ENCODE peak calls at places on chromosomes 11 and 22, in seven cellular contexts. One of them, this sample, is unnamed.

GRCh38 chr11:36385121-36385530 is 89.0 kb downstream of the PRR5L start:
- DNase-seq in fibroblast of pulmonary artery: peak
- DNase-seq in AG09309: no peak
- DNase-seq in WTC11: no peak
- DNase-seq in transverse colon: no peak
- DNase-seq in adrenal gland: no peak
- DNase-seq in HL-60: no peak
- DNase-seq in this sample: no peak

GRCh38 chr11:124793466-124794278 is 6.5 kb downstream of the MSANTD2 start:
- DNase-seq in fibroblast of pulmonary artery: peak
- DNase-seq in AG09309: no peak
- DNase-seq in WTC11: peak
- DNase-seq in transverse colon: peak
- DNase-seq in adrenal gland: peak
- DNase-seq in HL-60: peak
- DNase-seq in this sample: no peak

GRCh38 chr11:78040691-78041379 is 17.8 kb upstream of the KCTD14 start:
- DNase-seq in fibroblast of pulmonary artery: no peak
- DNase-seq in AG09309: no peak
- DNase-seq in WTC11: no peak
- DNase-seq in transverse colon: no peak
- DNase-seq in adrenal gland: no peak
- DNase-seq in HL-60: no peak
- DNase-seq in this sample: no peak

GRCh38 chr11:73009972-73010371 is 132.1 kb downstream of the FCHSD2 start:
- DNase-seq in fibroblast of pulmonary artery: no peak
- DNase-seq in AG09309: no peak
- DNase-seq in WTC11: no peak
- DNase-seq in transverse colon: no peak
- DNase-seq in adrenal gland: no peak
- DNase-seq in HL-60: no peak
- DNase-seq in this sample: no peak

GRCh38 chr11:134126197-134126822 is 57.4 kb downstream of the JAM3 start:
- DNase-seq in fibroblast of pulmonary artery: peak
- DNase-seq in AG09309: peak
- DNase-seq in WTC11: no peak
- DNase-seq in transverse colon: no peak
- DNase-seq in adrenal gland: peak
- DNase-seq in HL-60: no peak
- DNase-seq in this sample: peak

GRCh38 chr11:68355471-68355870 is 43.1 kb downstream of the LRP5 start:
- DNase-seq in fibroblast of pulmonary artery: no peak
- DNase-seq in AG09309: no peak
- DNase-seq in WTC11: no peak
- DNase-seq in transverse colon: no peak
- DNase-seq in adrenal gland: no peak
- DNase-seq in HL-60: no peak
- DNase-seq in this sample: no peak

GRCh38 chr11:112352907-112353306 is 92.2 kb upstream of the PLET1 start:
- DNase-seq in fibroblast of pulmonary artery: no peak
- DNase-seq in AG09309: no peak
- DNase-seq in WTC11: no peak
- DNase-seq in transverse colon: no peak
- DNase-seq in adrenal gland: no peak
- DNase-seq in HL-60: no peak
- DNase-seq in this sample: no peak

GRCh38 chr11:104917259-104918112 is 19.2 kb upstream of the CASP12 start:
- DNase-seq in fibroblast of pulmonary artery: no peak
- DNase-seq in AG09309: no peak
- DNase-seq in WTC11: no peak
- DNase-seq in transverse colon: no peak
- DNase-seq in adrenal gland: no peak
- DNase-seq in HL-60: no peak
- DNase-seq in this sample: no peak

GRCh38 chr11:116641561-116642045 is 131.2 kb downstream of the BUD13 start:
- DNase-seq in fibroblast of pulmonary artery: peak
- DNase-seq in AG09309: no peak
- DNase-seq in WTC11: peak
- DNase-seq in transverse colon: peak
- DNase-seq in adrenal gland: peak
- DNase-seq in HL-60: no peak
- DNase-seq in this sample: no peak

GRCh38 chr22:41074941-41075710 is 17.3 kb upstream of the EP300 start:
- DNase-seq in fibroblast of pulmonary artery: no peak
- DNase-seq in AG09309: no peak
- DNase-seq in WTC11: no peak
- DNase-seq in transverse colon: no peak
- DNase-seq in adrenal gland: no peak
- DNase-seq in HL-60: no peak
- DNase-seq in this sample: no peak

GRCh38 chr11:132318421-132319157 is 948.2 kb downstream of the NTM start:
- DNase-seq in fibroblast of pulmonary artery: peak
- DNase-seq in AG09309: peak
- DNase-seq in WTC11: no peak
- DNase-seq in transverse colon: no peak
- DNase-seq in adrenal gland: no peak
- DNase-seq in HL-60: no peak
- DNase-seq in this sample: peak

GRCh38 chr22:38506118-38506962 is at the start of gene DDX17:
- DNase-seq in fibroblast of pulmonary artery: peak
- DNase-seq in AG09309: peak
- DNase-seq in WTC11: peak
- DNase-seq in transverse colon: peak
- DNase-seq in adrenal gland: peak
- DNase-seq in HL-60: peak
- DNase-seq in this sample: peak

GRCh38 chr11:35387341-35387982 is 31.9 kb downstream of the SLC1A2 start:
- DNase-seq in fibroblast of pulmonary artery: peak
- DNase-seq in AG09309: no peak
- DNase-seq in WTC11: no peak
- DNase-seq in transverse colon: no peak
- DNase-seq in adrenal gland: no peak
- DNase-seq in HL-60: no peak
- DNase-seq in this sample: no peak

GRCh38 chr11:27485930-27486773 is 13.6 kb upstream of the LGR4 start:
- DNase-seq in fibroblast of pulmonary artery: peak
- DNase-seq in AG09309: no peak
- DNase-seq in WTC11: no peak
- DNase-seq in transverse colon: no peak
- DNase-seq in adrenal gland: peak
- DNase-seq in HL-60: no peak
- DNase-seq in this sample: no peak

GRCh38 chr11:71112454-71112853 is 139.9 kb downstream of the SHANK2 start:
- DNase-seq in fibroblast of pulmonary artery: no peak
- DNase-seq in AG09309: no peak
- DNase-seq in WTC11: no peak
- DNase-seq in transverse colon: no peak
- DNase-seq in adrenal gland: no peak
- DNase-seq in HL-60: no peak
- DNase-seq in this sample: no peak

GRCh38 chr11:107017433-107018227 is 646 bp downstream of the GUCY1A2 start:
- DNase-seq in fibroblast of pulmonary artery: peak
- DNase-seq in AG09309: no peak
- DNase-seq in WTC11: peak
- DNase-seq in transverse colon: no peak
- DNase-seq in adrenal gland: peak
- DNase-seq in HL-60: no peak
- DNase-seq in this sample: no peak

GRCh38 chr11:17574799-17575144 is 27.7 kb downstream of the OTOG start:
- DNase-seq in fibroblast of pulmonary artery: no peak
- DNase-seq in AG09309: no peak
- DNase-seq in WTC11: no peak
- DNase-seq in transverse colon: no peak
- DNase-seq in adrenal gland: no peak
- DNase-seq in HL-60: no peak
- DNase-seq in this sample: no peak

GRCh38 chr22:27718186-27719032 is 83.1 kb downstream of the MN1 start:
- DNase-seq in fibroblast of pulmonary artery: peak
- DNase-seq in AG09309: peak
- DNase-seq in WTC11: no peak
- DNase-seq in transverse colon: peak
- DNase-seq in adrenal gland: peak
- DNase-seq in HL-60: no peak
- DNase-seq in this sample: peak

GRCh38 chr22:17884084-17884483 is 109.8 kb upstream of the BID start:
- DNase-seq in fibroblast of pulmonary artery: no peak
- DNase-seq in AG09309: no peak
- DNase-seq in WTC11: no peak
- DNase-seq in transverse colon: no peak
- DNase-seq in adrenal gland: no peak
- DNase-seq in HL-60: no peak
- DNase-seq in this sample: no peak

GRCh38 chr11:87368876-87369480 is 331.2 kb downstream of the TMEM135 start:
- DNase-seq in fibroblast of pulmonary artery: no peak
- DNase-seq in AG09309: no peak
- DNase-seq in WTC11: no peak
- DNase-seq in transverse colon: no peak
- DNase-seq in adrenal gland: no peak
- DNase-seq in HL-60: no peak
- DNase-seq in this sample: no peak

GRCh38 chr11:2310073-2310785 is 8.4 kb downstream of the TSPAN32 start:
- DNase-seq in fibroblast of pulmonary artery: no peak
- DNase-seq in AG09309: no peak
- DNase-seq in WTC11: no peak
- DNase-seq in transverse colon: no peak
- DNase-seq in adrenal gland: no peak
- DNase-seq in HL-60: no peak
- DNase-seq in this sample: no peak

GRCh38 chr11:69121021-69121420 is 34.7 kb upstream of the SMIM38 start:
- DNase-seq in fibroblast of pulmonary artery: no peak
- DNase-seq in AG09309: no peak
- DNase-seq in WTC11: no peak
- DNase-seq in transverse colon: no peak
- DNase-seq in adrenal gland: no peak
- DNase-seq in HL-60: no peak
- DNase-seq in this sample: no peak

GRCh38 chr11:76236092-76237026 is 30.1 kb upstream of the WNT11 start:
- DNase-seq in fibroblast of pulmonary artery: peak
- DNase-seq in AG09309: no peak
- DNase-seq in WTC11: peak
- DNase-seq in transverse colon: peak
- DNase-seq in adrenal gland: peak
- DNase-seq in HL-60: no peak
- DNase-seq in this sample: no peak

GRCh38 chr11:120197254-120197891 is 13.5 kb upstream of the OAF start:
- DNase-seq in fibroblast of pulmonary artery: no peak
- DNase-seq in AG09309: no peak
- DNase-seq in WTC11: no peak
- DNase-seq in transverse colon: peak
- DNase-seq in adrenal gland: no peak
- DNase-seq in HL-60: no peak
- DNase-seq in this sample: no peak

GRCh38 chr11:118914178-118914918 is 11.4 kb downstream of the BCL9L start:
- DNase-seq in fibroblast of pulmonary artery: no peak
- DNase-seq in AG09309: no peak
- DNase-seq in WTC11: no peak
- DNase-seq in transverse colon: peak
- DNase-seq in adrenal gland: peak
- DNase-seq in HL-60: no peak
- DNase-seq in this sample: no peak

GRCh38 chr11:126491092-126491491 is 135.6 kb downstream of the ST3GAL4 start:
- DNase-seq in fibroblast of pulmonary artery: no peak
- DNase-seq in AG09309: no peak
- DNase-seq in WTC11: peak
- DNase-seq in transverse colon: no peak
- DNase-seq in adrenal gland: no peak
- DNase-seq in HL-60: no peak
- DNase-seq in this sample: no peak
- TF ChIP-seq CTCF in fibroblast of pulmonary artery: no peak
- TF ChIP-seq CTCF in AG09309: no peak
- TF ChIP-seq CTCF in WTC11: no peak
- TF ChIP-seq CTCF in transverse colon: no peak
- TF ChIP-seq CTCF in adrenal gland: no peak
- TF ChIP-seq CTCF in HL-60: no peak
- TF ChIP-seq CTCF in this sample: no peak

DNA sequence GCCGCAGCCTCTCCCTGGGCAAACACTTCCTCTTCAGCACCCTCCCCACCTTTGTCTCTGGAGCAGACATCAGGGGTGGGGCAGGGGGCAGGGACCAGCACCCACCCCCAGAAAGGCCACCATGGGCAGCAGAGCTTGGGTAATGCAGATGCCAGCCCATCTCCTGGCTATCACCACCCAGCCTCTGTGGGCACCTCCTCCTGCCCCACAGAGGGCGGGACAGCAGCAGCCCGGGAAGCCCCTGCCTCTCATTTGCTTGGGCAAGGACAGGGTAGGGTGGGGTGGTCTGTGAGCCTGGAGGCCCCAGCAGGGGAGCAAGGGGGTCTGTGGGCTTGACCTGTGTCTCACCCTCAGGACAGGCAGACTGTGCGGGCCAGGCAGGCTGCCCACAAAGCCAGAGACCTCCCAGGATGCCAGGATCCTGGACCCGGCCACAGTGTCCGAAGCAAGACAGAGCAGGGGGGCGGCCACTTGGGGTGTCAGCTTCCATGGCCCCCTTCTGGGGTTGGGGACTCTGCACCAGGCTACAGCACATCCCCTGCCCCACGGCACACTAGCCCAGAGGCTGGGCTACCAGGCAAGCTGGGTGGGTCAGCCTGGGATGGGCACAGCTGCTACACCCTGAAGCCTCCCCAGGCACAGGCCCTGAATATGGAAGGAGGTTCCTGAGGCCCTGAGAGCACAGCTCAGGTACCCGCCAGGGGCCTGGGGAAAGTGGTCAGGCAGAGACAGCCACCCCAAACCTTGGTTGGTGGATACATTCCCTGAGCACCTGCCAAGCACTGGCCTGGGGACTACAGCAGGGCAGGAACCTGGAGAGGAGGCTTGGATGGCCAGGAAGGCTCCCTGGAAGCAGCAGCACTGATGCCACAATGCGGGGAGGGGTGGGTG is 4.5 kb downstream of the RNH1 start:
- DNase-seq in fibroblast of pulmonary artery: no peak
- DNase-seq in AG09309: no peak
- DNase-seq in WTC11: no peak
- DNase-seq in transverse colon: no peak
- DNase-seq in adrenal gland: peak
- DNase-seq in HL-60: no peak
- DNase-seq in this sample: no peak
- TF ChIP-seq CTCF in fibroblast of pulmonary artery: no peak
- TF ChIP-seq CTCF in AG09309: no peak
- TF ChIP-seq CTCF in WTC11: no peak
- TF ChIP-seq CTCF in transverse colon: no peak
- TF ChIP-seq CTCF in adrenal gland: no peak
- TF ChIP-seq CTCF in HL-60: no peak
- TF ChIP-seq CTCF in this sample: no peak

GRCh38 chr11:57205046-57205671 is 23.4 kb downstream of the LRRC55 start:
- DNase-seq in fibroblast of pulmonary artery: peak
- DNase-seq in AG09309: peak
- DNase-seq in WTC11: no peak
- DNase-seq in transverse colon: no peak
- DNase-seq in adrenal gland: no peak
- DNase-seq in HL-60: no peak
- DNase-seq in this sample: no peak
- TF ChIP-seq CTCF in fibroblast of pulmonary artery: no peak
- TF ChIP-seq CTCF in AG09309: peak
- TF ChIP-seq CTCF in WTC11: no peak
- TF ChIP-seq CTCF in transverse colon: no peak
- TF ChIP-seq CTCF in adrenal gland: no peak
- TF ChIP-seq CTCF in HL-60: no peak
- TF ChIP-seq CTCF in this sample: peak

GRCh38 chr11:123018702-123019101 is 37.1 kb upstream of the BSX start:
- DNase-seq in fibroblast of pulmonary artery: no peak
- DNase-seq in AG09309: no peak
- DNase-seq in WTC11: no peak
- DNase-seq in transverse colon: no peak
- DNase-seq in adrenal gland: no peak
- DNase-seq in HL-60: no peak
- DNase-seq in this sample: no peak

GRCh38 chr11:123020968-123021367 is 39.3 kb upstream of the BSX start:
- DNase-seq in fibroblast of pulmonary artery: peak
- DNase-seq in AG09309: no peak
- DNase-seq in WTC11: peak
- DNase-seq in transverse colon: peak
- DNase-seq in adrenal gland: peak
- DNase-seq in HL-60: peak
- DNase-seq in this sample: no peak
- TF ChIP-seq CTCF in fibroblast of pulmonary artery: peak
- TF ChIP-seq CTCF in AG09309: peak
- TF ChIP-seq CTCF in WTC11: no peak
- TF ChIP-seq CTCF in transverse colon: no peak
- TF ChIP-seq CTCF in adrenal gland: peak
- TF ChIP-seq CTCF in HL-60: peak
- TF ChIP-seq CTCF in this sample: peak